ENCODE peak calls at places on chromosomes 3 and 15, in ten cellular contexts. Y is spleen, P is ovary, X is adrenal gland, W is GM20000, C is epithelial cell of esophagus, H is AG04450, V is WERI-Rb-1, U is A549, B is PC-9. I is an unnamed sample.

GRCh38 chr3:42544492-42545283 is 37.1 kb downstream of the SEC22C start:
- DNase-seq in Y (no peak), P (no peak), X (peak; percentile 57), W (no peak), C (no peak), H (no peak), V (no peak), U (no peak), B (no peak), I (no peak)

GRCh38 chr3:104279617-104280016 is 1087.1 kb upstream of the ALCAM start:
- DNase-seq in Y (no peak), P (no peak), X (no peak), W (no peak), C (peak; percentile 95), H (no peak), V (no peak), U (no peak), B (no peak), I (no peak)

GRCh38 chr15:73867956-73868355 is 5.4 kb upstream of the TBC1D21 start:
- DNase-seq in Y (no peak), P (peak; percentile 90), X (no peak), W (no peak), C (no peak), H (no peak), V (no peak), U (no peak), B (no peak), I (no peak)

GRCh38 chr15:36501063-36501678 is 78.3 kb upstream of the CDIN1 start:
- DNase-seq in Y (no peak), P (no peak), X (no peak), W (peak; percentile 30), C (peak; percentile 69), H (peak; percentile 33), V (peak; percentile 55), U (peak; percentile 78), B (peak; percentile 27), I (no peak)

GRCh38 chr15:40323953-40324937 is 753 bp downstream of the INAFM2 start:
- DNase-seq in Y (peak; percentile 90), P (peak; percentile 67), X (peak; percentile 38), W (no peak), C (no peak), H (no peak), V (no peak), U (no peak), B (no peak), I (no peak)

GRCh38 chr3:9190276-9190675 is 59.2 kb downstream of the SRGAP3 start:
- DNase-seq in Y (no peak), P (no peak), X (no peak), W (no peak), C (no peak), H (no peak), V (no peak), U (no peak), B (no peak), I (no peak)

GRCh38 chr15:74343797-74344127 is 23.7 kb downstream of the CYP11A1 start:
- DNase-seq in Y (no peak), P (peak; percentile 16), X (peak; percentile 14), W (no peak), C (no peak), H (no peak), V (no peak), U (no peak), B (no peak), I (no peak)

GRCh38 chr15:61558172-61559146 is 329.4 kb upstream of the RORA start:
- DNase-seq in Y (no peak), P (no peak), X (no peak), W (no peak), C (no peak), H (no peak), V (no peak), U (no peak), B (no peak), I (no peak)

GRCh38 chr3:74523811-74524210 is 90.6 kb downstream of the CNTN3 start:
- DNase-seq in Y (no peak), P (no peak), X (no peak), W (no peak), C (no peak), H (no peak), V (no peak), U (no peak), B (no peak), I (no peak)

GRCh38 chr3:36944641-36945270 is at the start of gene TRANK1:
- DNase-seq in Y (peak; percentile 93), P (peak; percentile 72), X (peak; percentile 56), W (peak; percentile 80), C (peak; percentile 37), H (no peak), V (no peak), U (peak; percentile 47), B (no peak), I (peak; percentile 86)

GRCh38 chr15:32651229-32651837 is 9.8 kb downstream of the SCG5 start:
- DNase-seq in Y (peak; percentile 79), P (peak; percentile 44), X (peak; percentile 52), W (peak; percentile 73), C (peak; percentile 77), H (peak; percentile 38), V (peak; percentile 61), U (peak; percentile 76), B (peak; percentile 68), I (no peak)

GRCh38 chr3:36689560-36689959 is 74.8 kb downstream of the DCLK3 start:
- DNase-seq in Y (no peak), P (no peak), X (no peak), W (no peak), C (no peak), H (no peak), V (no peak), U (no peak), B (no peak), I (no peak)

GRCh38 chr3:48435774-48436476 is 4.0 kb downstream of the CCDC51 start:
- DNase-seq in Y (peak; percentile 94), P (peak; percentile 90), X (peak; percentile 89), W (peak; percentile 88), C (peak; percentile 87), H (peak; percentile 59), V (peak; percentile 89), U (peak; percentile 81), B (peak; percentile 83), I (peak; percentile 93)

GRCh38 chr3:144160627-144161026 is 189.0 kb downstream of the DIPK2A start:
- DNase-seq in Y (no peak), P (no peak), X (no peak), W (no peak), C (no peak), H (no peak), V (no peak), U (no peak), B (no peak), I (no peak)

GRCh38 chr3:127069814-127070440 is 87.0 kb downstream of the PLXNA1 start:
- DNase-seq in Y (peak; percentile 60), P (peak; percentile 8), X (no peak), W (no peak), C (peak; percentile 51), H (no peak), V (no peak), U (no peak), B (no peak), I (no peak)

GRCh38 chr15:77584201-77584600 is 48.5 kb downstream of the LINGO1 start:
- DNase-seq in Y (no peak), P (no peak), X (no peak), W (no peak), C (no peak), H (no peak), V (peak; percentile 60), U (no peak), B (no peak), I (no peak)
- TF ChIP-seq CTCF in Y (no peak), P (no peak), X (no peak), W (no peak), C (no peak), H (peak; percentile 31), V (peak; percentile 86), U (no peak), B (no peak), I (peak; percentile 16)

DNA sequence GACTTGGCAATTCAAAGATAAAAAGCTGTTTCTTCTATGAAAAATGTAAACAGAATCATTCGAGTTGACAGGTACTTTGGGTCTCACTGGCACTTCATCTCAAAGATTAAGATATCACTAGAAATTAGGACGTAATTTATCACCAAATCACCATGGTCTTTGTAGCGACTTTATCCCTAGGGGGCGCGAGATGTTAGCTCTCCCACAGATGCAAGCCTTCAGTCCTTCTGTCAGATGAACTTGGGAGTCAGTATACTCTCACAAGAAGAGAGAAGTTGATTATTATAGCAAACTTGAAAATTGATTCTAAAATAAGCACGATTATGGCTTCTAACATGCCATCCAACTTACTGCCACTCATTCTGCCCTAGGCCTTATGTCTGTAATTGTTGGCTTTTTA is 150.3 kb downstream of the ALCAM start:
- DNase-seq in Y (no peak), P (no peak), X (no peak), W (no peak), C (no peak), H (no peak), V (no peak), U (peak; percentile 29), B (no peak), I (no peak)
- TF ChIP-seq CTCF in Y (no peak), P (no peak), X (no peak), W (no peak), C (no peak), H (peak; percentile 41), V (no peak), U (no peak), B (no peak), I (peak; percentile 11)

GRCh38 chr3:190325923-190326322 is 3.7 kb upstream of the CLDN1 start:
- DNase-seq in Y (no peak), P (no peak), X (no peak), W (no peak), C (peak; percentile 90), H (no peak), V (no peak), U (no peak), B (no peak), I (no peak)

GRCh38 chr3:190330936-190331734 is 8.9 kb upstream of the CLDN1 start:
- DNase-seq in Y (no peak), P (no peak), X (no peak), W (no peak), C (no peak), H (no peak), V (no peak), U (no peak), B (no peak), I (no peak)

GRCh38 chr3:190323241-190323617 is 983 bp upstream of the CLDN1 start:
- DNase-seq in Y (no peak), P (no peak), X (no peak), W (no peak), C (peak; percentile 62), H (no peak), V (no peak), U (no peak), B (peak; percentile 19), I (no peak)

GRCh38 chr3:190326361-190326760 is 4.1 kb upstream of the CLDN1 start:
- DNase-seq in Y (no peak), P (no peak), X (no peak), W (no peak), C (no peak), H (no peak), V (no peak), U (no peak), B (no peak), I (no peak)

GRCh38 chr3:190326930-190327329 is 4.7 kb upstream of the CLDN1 start:
- DNase-seq in Y (no peak), P (no peak), X (peak; percentile 35), W (no peak), C (no peak), H (no peak), V (no peak), U (no peak), B (no peak), I (no peak)
- TF ChIP-seq CTCF in Y (no peak), P (no peak), X (peak; percentile 35), W (no peak), C (no peak), H (no peak), V (no peak), U (no peak), B (no peak), I (no peak)

GRCh38 chr3:61110576-61110975 is 140.7 kb downstream of the FHIT start:
- DNase-seq in Y (no peak), P (no peak), X (no peak), W (peak; percentile 32), C (no peak), H (no peak), V (no peak), U (no peak), B (no peak), I (no peak)
- TF ChIP-seq CTCF in Y (no peak), P (no peak), X (no peak), W (no peak), C (no peak), H (no peak), V (no peak), U (no peak), B (no peak), I (no peak)